ENCODE peak calls at places on chromosomes 5 and 9, in ten cellular contexts. One of them, this sample, is unnamed.

GRCh38 chr5:149177911-149178565 is 36.7 kb downstream of the ABLIM3 start:
- DNase-seq in left lung: no peak
- DNase-seq in colonic mucosa: no peak
- DNase-seq in keratinocyte: no peak
- DNase-seq in tibial nerve: no peak
- DNase-seq in stomach: no peak
- DNase-seq in GM13977: no peak
- DNase-seq in GM20000: no peak
- DNase-seq in astrocyte: no peak
- DNase-seq in foreskin keratinocyte: no peak
- DNase-seq in this sample: no peak

GRCh38 chr9:69898714-69899209 is 78.1 kb downstream of the CFAP95 start:
- DNase-seq in astrocyte: peak; percentile 96
- DNase-seq in left lung: no peak
- DNase-seq in stomach: no peak
- DNase-seq in GM13977: no peak
- DNase-seq in tibial nerve: no peak
- DNase-seq in GM20000: no peak
- DNase-seq in colonic mucosa: no peak
- DNase-seq in foreskin keratinocyte: peak; percentile 94
- DNase-seq in keratinocyte: peak; percentile 93
- DNase-seq in this sample: peak; percentile 89

GRCh38 chr5:159133041-159133741 is 33.5 kb upstream of the EBF1 start:
- DNase-seq in stomach: no peak
- DNase-seq in colonic mucosa: no peak
- DNase-seq in foreskin keratinocyte: peak; percentile 38
- DNase-seq in GM20000: peak; percentile 58
- DNase-seq in astrocyte: peak; percentile 61
- DNase-seq in left lung: no peak
- DNase-seq in tibial nerve: no peak
- DNase-seq in keratinocyte: no peak
- DNase-seq in GM13977: peak; percentile 55
- DNase-seq in this sample: peak; percentile 66

GRCh38 chr5:1537166-1538154 is 13.7 kb upstream of the LPCAT1 start:
- DNase-seq in tibial nerve: no peak
- DNase-seq in astrocyte: no peak
- DNase-seq in GM13977: no peak
- DNase-seq in left lung: peak; percentile 50
- DNase-seq in colonic mucosa: no peak
- DNase-seq in foreskin keratinocyte: no peak
- DNase-seq in GM20000: no peak
- DNase-seq in stomach: no peak
- DNase-seq in keratinocyte: no peak
- DNase-seq in this sample: no peak

GRCh38 chr5:151742870-151743294 is 15.5 kb downstream of the ATOX1 start:
- DNase-seq in foreskin keratinocyte: peak; percentile 69
- DNase-seq in colonic mucosa: peak; percentile 42
- DNase-seq in GM13977: no peak
- DNase-seq in astrocyte: peak; percentile 51
- DNase-seq in stomach: no peak
- DNase-seq in keratinocyte: no peak
- DNase-seq in GM20000: no peak
- DNase-seq in tibial nerve: no peak
- DNase-seq in left lung: no peak
- DNase-seq in this sample: peak; percentile 65

GRCh38 chr5:39905356-39905755 is 480.6 kb upstream of the DAB2 start:
- DNase-seq in tibial nerve: no peak
- DNase-seq in astrocyte: no peak
- DNase-seq in GM13977: no peak
- DNase-seq in colonic mucosa: no peak
- DNase-seq in foreskin keratinocyte: no peak
- DNase-seq in left lung: no peak
- DNase-seq in GM20000: no peak
- DNase-seq in stomach: no peak
- DNase-seq in keratinocyte: no peak
- DNase-seq in this sample: no peak

GRCh38 chr5:74127377-74128338 is 501.7 kb downstream of the ARHGEF28 start:
- DNase-seq in stomach: no peak
- DNase-seq in keratinocyte: no peak
- DNase-seq in GM20000: no peak
- DNase-seq in astrocyte: peak; percentile 8
- DNase-seq in left lung: no peak
- DNase-seq in GM13977: no peak
- DNase-seq in tibial nerve: no peak
- DNase-seq in foreskin keratinocyte: peak; percentile 60
- DNase-seq in colonic mucosa: no peak
- DNase-seq in this sample: peak; percentile 66

GRCh38 chr5:174325961-174326360 is 280.5 kb downstream of the NSG2 start:
- DNase-seq in tibial nerve: no peak
- DNase-seq in keratinocyte: no peak
- DNase-seq in GM20000: no peak
- DNase-seq in left lung: no peak
- DNase-seq in colonic mucosa: no peak
- DNase-seq in astrocyte: no peak
- DNase-seq in GM13977: no peak
- DNase-seq in stomach: no peak
- DNase-seq in foreskin keratinocyte: no peak
- DNase-seq in this sample: no peak

GRCh38 chr5:35183243-35183955 is 46.9 kb downstream of the PRLR start:
- DNase-seq in colonic mucosa: peak; percentile 59
- DNase-seq in foreskin keratinocyte: peak; percentile 31
- DNase-seq in GM20000: peak; percentile 53
- DNase-seq in tibial nerve: peak; percentile 29
- DNase-seq in left lung: no peak
- DNase-seq in GM13977: peak; percentile 44
- DNase-seq in stomach: peak; percentile 40
- DNase-seq in astrocyte: peak; percentile 20
- DNase-seq in keratinocyte: no peak
- DNase-seq in this sample: peak; percentile 3

GRCh38 chr9:19231126-19232035 is 888 bp downstream of the DENND4C start:
- DNase-seq in left lung: no peak
- DNase-seq in colonic mucosa: peak; percentile 50
- DNase-seq in GM13977: peak; percentile 38
- DNase-seq in astrocyte: peak; percentile 9
- DNase-seq in stomach: peak; percentile 26
- DNase-seq in foreskin keratinocyte: peak; percentile 35
- DNase-seq in GM20000: peak; percentile 41
- DNase-seq in tibial nerve: no peak
- DNase-seq in keratinocyte: no peak
- DNase-seq in this sample: peak; percentile 26

GRCh38 chr5:6603643-6604042 is 29.2 kb downstream of the NSUN2 start:
- DNase-seq in foreskin keratinocyte: no peak
- DNase-seq in tibial nerve: no peak
- DNase-seq in keratinocyte: no peak
- DNase-seq in astrocyte: no peak
- DNase-seq in stomach: no peak
- DNase-seq in GM13977: no peak
- DNase-seq in GM20000: no peak
- DNase-seq in left lung: no peak
- DNase-seq in colonic mucosa: no peak
- DNase-seq in this sample: no peak

GRCh38 chr5:74281191-74281590 is 359.3 kb downstream of the ENC1 start:
- DNase-seq in tibial nerve: no peak
- DNase-seq in left lung: no peak
- DNase-seq in keratinocyte: no peak
- DNase-seq in stomach: no peak
- DNase-seq in GM13977: no peak
- DNase-seq in astrocyte: no peak
- DNase-seq in colonic mucosa: no peak
- DNase-seq in foreskin keratinocyte: no peak
- DNase-seq in GM20000: no peak
- DNase-seq in this sample: peak; percentile 14

GRCh38 chr9:24602687-24603352 is 57.1 kb upstream of the IZUMO3 start:
- DNase-seq in left lung: no peak
- DNase-seq in astrocyte: no peak
- DNase-seq in foreskin keratinocyte: peak; percentile 88
- DNase-seq in keratinocyte: peak; percentile 5
- DNase-seq in stomach: no peak
- DNase-seq in colonic mucosa: no peak
- DNase-seq in GM20000: no peak
- DNase-seq in tibial nerve: no peak
- DNase-seq in GM13977: no peak
- DNase-seq in this sample: peak; percentile 82

GRCh38 chr5:171644536-171644935 is 141.1 kb upstream of the SMIM23 start:
- DNase-seq in foreskin keratinocyte: no peak
- DNase-seq in GM13977: no peak
- DNase-seq in stomach: no peak
- DNase-seq in tibial nerve: no peak
- DNase-seq in colonic mucosa: no peak
- DNase-seq in left lung: no peak
- DNase-seq in GM20000: no peak
- DNase-seq in astrocyte: no peak
- DNase-seq in keratinocyte: no peak
- DNase-seq in this sample: no peak

GRCh38 chr9:77251050-77251449 is 73.7 kb downstream of the VPS13A start:
- DNase-seq in left lung: no peak
- DNase-seq in tibial nerve: no peak
- DNase-seq in stomach: no peak
- DNase-seq in GM20000: no peak
- DNase-seq in foreskin keratinocyte: no peak
- DNase-seq in colonic mucosa: no peak
- DNase-seq in keratinocyte: no peak
- DNase-seq in astrocyte: peak; percentile 23
- DNase-seq in GM13977: no peak
- DNase-seq in this sample: no peak

GRCh38 chr5:21152611-21153010 is 1164.6 kb upstream of the CDH18 start:
- DNase-seq in GM20000: no peak
- DNase-seq in colonic mucosa: no peak
- DNase-seq in tibial nerve: no peak
- DNase-seq in foreskin keratinocyte: peak; percentile 96
- DNase-seq in astrocyte: peak; percentile 96
- DNase-seq in left lung: no peak
- DNase-seq in stomach: no peak
- DNase-seq in keratinocyte: peak; percentile 88
- DNase-seq in GM13977: no peak
- DNase-seq in this sample: peak; percentile 98

GRCh38 chr5:146020100-146020499 is 83.7 kb downstream of the SH3RF2 start:
- DNase-seq in GM20000: no peak
- DNase-seq in stomach: no peak
- DNase-seq in astrocyte: no peak
- DNase-seq in tibial nerve: no peak
- DNase-seq in foreskin keratinocyte: no peak
- DNase-seq in left lung: no peak
- DNase-seq in keratinocyte: no peak
- DNase-seq in GM13977: no peak
- DNase-seq in colonic mucosa: no peak
- DNase-seq in this sample: no peak

GRCh38 chr5:27048507-27048906 is 10.1 kb upstream of the CDH9 start:
- DNase-seq in colonic mucosa: no peak
- DNase-seq in stomach: no peak
- DNase-seq in GM13977: no peak
- DNase-seq in left lung: no peak
- DNase-seq in foreskin keratinocyte: no peak
- DNase-seq in astrocyte: no peak
- DNase-seq in GM20000: no peak
- DNase-seq in tibial nerve: no peak
- DNase-seq in keratinocyte: no peak
- DNase-seq in this sample: no peak

GRCh38 chr9:129868571-129869486 is 33.6 kb downstream of the USP20 start:
- DNase-seq in tibial nerve: no peak
- DNase-seq in stomach: peak; percentile 51
- DNase-seq in colonic mucosa: peak; percentile 41
- DNase-seq in GM20000: no peak
- DNase-seq in keratinocyte: no peak
- DNase-seq in left lung: peak; percentile 82
- DNase-seq in astrocyte: no peak
- DNase-seq in GM13977: no peak
- DNase-seq in foreskin keratinocyte: peak; percentile 33
- DNase-seq in this sample: peak; percentile 69

GRCh38 chr5:147754372-147755122 is 28.0 kb downstream of the JAKMIP2 start:
- DNase-seq in astrocyte: no peak
- DNase-seq in left lung: no peak
- DNase-seq in GM13977: no peak
- DNase-seq in tibial nerve: no peak
- DNase-seq in GM20000: no peak
- DNase-seq in colonic mucosa: no peak
- DNase-seq in keratinocyte: no peak
- DNase-seq in foreskin keratinocyte: no peak
- DNase-seq in stomach: no peak
- DNase-seq in this sample: no peak

GRCh38 chr5:26569929-26570258 is 468.5 kb downstream of the CDH9 start:
- DNase-seq in astrocyte: no peak
- DNase-seq in keratinocyte: no peak
- DNase-seq in foreskin keratinocyte: no peak
- DNase-seq in tibial nerve: no peak
- DNase-seq in left lung: peak; percentile 60
- DNase-seq in stomach: no peak
- DNase-seq in colonic mucosa: no peak
- DNase-seq in GM13977: no peak
- DNase-seq in GM20000: no peak
- DNase-seq in this sample: no peak

GRCh38 chr9:126203313-126203712 is 123.3 kb upstream of the MVB12B start:
- DNase-seq in GM20000: no peak
- DNase-seq in colonic mucosa: no peak
- DNase-seq in stomach: no peak
- DNase-seq in keratinocyte: no peak
- DNase-seq in foreskin keratinocyte: no peak
- DNase-seq in GM13977: no peak
- DNase-seq in astrocyte: no peak
- DNase-seq in left lung: no peak
- DNase-seq in tibial nerve: no peak
- DNase-seq in this sample: no peak
- TF ChIP-seq CTCF in GM20000: peak; percentile 10
- TF ChIP-seq CTCF in colonic mucosa: no peak
- TF ChIP-seq CTCF in stomach: no peak
- TF ChIP-seq CTCF in keratinocyte: no peak
- TF ChIP-seq CTCF in foreskin keratinocyte: peak; percentile 32
- TF ChIP-seq CTCF in GM13977: no peak
- TF ChIP-seq CTCF in astrocyte: no peak
- TF ChIP-seq CTCF in left lung: no peak
- TF ChIP-seq CTCF in tibial nerve: no peak
- TF ChIP-seq CTCF in this sample: no peak

GRCh38 chr5:66864240-66864884 is 268.2 kb downstream of the MAST4 start:
- DNase-seq in GM13977: peak; percentile 13
- DNase-seq in tibial nerve: no peak
- DNase-seq in left lung: no peak
- DNase-seq in stomach: no peak
- DNase-seq in foreskin keratinocyte: no peak
- DNase-seq in GM20000: peak; percentile 20
- DNase-seq in colonic mucosa: no peak
- DNase-seq in keratinocyte: no peak
- DNase-seq in astrocyte: peak; percentile 55
- DNase-seq in this sample: peak; percentile 66
- TF ChIP-seq CTCF in GM13977: peak; percentile 60
- TF ChIP-seq CTCF in tibial nerve: no peak
- TF ChIP-seq CTCF in left lung: peak; percentile 51
- TF ChIP-seq CTCF in stomach: no peak
- TF ChIP-seq CTCF in foreskin keratinocyte: peak; percentile 79
- TF ChIP-seq CTCF in GM20000: peak; percentile 54
- TF ChIP-seq CTCF in colonic mucosa: peak; percentile 30
- TF ChIP-seq CTCF in keratinocyte: peak; percentile 64
- TF ChIP-seq CTCF in astrocyte: peak; percentile 74
- TF ChIP-seq CTCF in this sample: peak; percentile 78

GRCh38 chr9:98488578-98489312 is 220.0 kb downstream of the GABBR2 start:
- DNase-seq in foreskin keratinocyte: peak; percentile 89
- DNase-seq in GM13977: no peak
- DNase-seq in GM20000: no peak
- DNase-seq in astrocyte: peak; percentile 99
- DNase-seq in keratinocyte: peak; percentile 46
- DNase-seq in colonic mucosa: no peak
- DNase-seq in left lung: no peak
- DNase-seq in stomach: no peak
- DNase-seq in tibial nerve: no peak
- DNase-seq in this sample: peak; percentile 94
- TF ChIP-seq CTCF in foreskin keratinocyte: no peak
- TF ChIP-seq CTCF in GM13977: no peak
- TF ChIP-seq CTCF in GM20000: no peak
- TF ChIP-seq CTCF in astrocyte: peak; percentile 24
- TF ChIP-seq CTCF in keratinocyte: no peak
- TF ChIP-seq CTCF in colonic mucosa: no peak
- TF ChIP-seq CTCF in left lung: no peak
- TF ChIP-seq CTCF in stomach: no peak
- TF ChIP-seq CTCF in tibial nerve: no peak
- TF ChIP-seq CTCF in this sample: no peak

GRCh38 chr9:33942471-33943083 is 106.1 kb downstream of the UBAP2 start:
- DNase-seq in GM20000: no peak
- DNase-seq in astrocyte: peak; percentile 63
- DNase-seq in keratinocyte: no peak
- DNase-seq in colonic mucosa: no peak
- DNase-seq in GM13977: no peak
- DNase-seq in stomach: no peak
- DNase-seq in left lung: no peak
- DNase-seq in tibial nerve: no peak
- DNase-seq in foreskin keratinocyte: peak; percentile 68
- DNase-seq in this sample: peak; percentile 69
- TF ChIP-seq CTCF in GM20000: no peak
- TF ChIP-seq CTCF in astrocyte: peak; percentile 56
- TF ChIP-seq CTCF in keratinocyte: no peak
- TF ChIP-seq CTCF in colonic mucosa: no peak
- TF ChIP-seq CTCF in GM13977: no peak
- TF ChIP-seq CTCF in stomach: no peak
- TF ChIP-seq CTCF in left lung: no peak
- TF ChIP-seq CTCF in tibial nerve: no peak
- TF ChIP-seq CTCF in foreskin keratinocyte: peak; percentile 64
- TF ChIP-seq CTCF in this sample: peak; percentile 39

This sample was measured in epithelial cell of esophagus.